ENCODE peak calls at places on chromosome 2, in seven cellular contexts. I, F, Y, X, N, L and Z are unnamed samples.

GRCh38 chr2:219509780-219510511 is 4.3 kb upstream of the ASIC4 start:
- DNase-seq in X (no peak), F (no peak), Y (no peak), N (no peak), L (peak; percentile 65), I (peak; percentile 63), Z (peak; percentile 61)

GRCh38 chr2:203909192-203909945 is 27.2 kb upstream of the ICOS start:
- DNase-seq in L (no peak), Y (peak; percentile 56), X (no peak), I (peak; percentile 32), N (no peak), F (no peak), Z (no peak)

GRCh38 chr2:212227755-212228154 is 310.8 kb downstream of the ERBB4 start:
- DNase-seq in N (peak; percentile 21), L (no peak), F (peak; percentile 18), X (no peak), Y (peak; percentile 75), I (peak; percentile 37), Z (no peak)

GRCh38 chr2:35931626-35932025 is 424.0 kb upstream of the CRIM1 start:
- DNase-seq in N (no peak), F (no peak), X (no peak), Y (no peak), I (no peak), L (no peak), Z (no peak)

GRCh38 chr2:39435974-39436591 is 1.0 kb downstream of the MAP4K3 start:
- DNase-seq in F (no peak), L (no peak), I (no peak), X (no peak), N (peak; percentile 40), Y (peak; percentile 78), Z (no peak)

GRCh38 chr2:26506279-26506678 is 28.4 kb upstream of the OTOF start:
- DNase-seq in X (no peak), F (no peak), Y (no peak), I (no peak), N (no peak), L (no peak), Z (no peak)

GRCh38 chr2:198314559-198315153 is 510.3 kb downstream of the PLCL1 start:
- DNase-seq in Y (peak; percentile 31), N (no peak), F (no peak), X (no peak), I (peak; percentile 56), L (no peak), Z (no peak)

GRCh38 chr2:202014328-202015034 is 19.2 kb upstream of the FZD7 start:
- DNase-seq in N (no peak), L (no peak), F (no peak), Y (no peak), I (no peak), X (no peak), Z (no peak)

GRCh38 chr2:127080226-127080940 is 26.6 kb downstream of the BIN1 start:
- DNase-seq in L (no peak), F (no peak), X (no peak), N (no peak), Y (no peak), I (no peak), Z (no peak)

GRCh38 chr2:189581354-189582139 is 961 bp upstream of the SLC40A1 start:
- DNase-seq in X (no peak), I (no peak), N (no peak), L (peak; percentile 10), F (no peak), Y (no peak), Z (peak; percentile 3)

GRCh38 chr2:126656311-126657145 is 570 bp downstream of the GYPC start:
- DNase-seq in N (no peak), X (no peak), L (peak; percentile 54), F (no peak), Y (peak; percentile 38), I (no peak), Z (peak; percentile 46)

GRCh38 chr2:220394433-220394832 is 767.0 kb downstream of the SLC4A3 start:
- DNase-seq in N (no peak), I (peak; percentile 23), L (no peak), Y (peak; percentile 57), X (no peak), F (no peak), Z (no peak)